ENCODE peak calls at places on chromosomes 5 and 9, in six cellular contexts. F, P, O, W, J and T are unnamed samples.

GRCh38 chr5:135829179-135829578 is 5.3 kb upstream of the SLC25A48 start:
- DNase-seq in F (no peak), P (no peak), O (peak), W (no peak), J (no peak), T (no peak)

GRCh38 chr5:157761690-157762611 is 18.4 kb downstream of the LSM11 start:
- DNase-seq in F (peak), P (peak), O (no peak), W (peak), J (no peak), T (no peak)

GRCh38 chr9:91913986-91914385 is 36.0 kb downstream of the ROR2 start:
- DNase-seq in F (no peak), P (no peak), O (peak), W (no peak), J (no peak), T (no peak)

GRCh38 chr5:172799416-172799815 is 28.4 kb upstream of the DUSP1 start:
- DNase-seq in F (no peak), P (no peak), O (peak), W (no peak), J (no peak), T (no peak)

GRCh38 chr5:148140846-148141245 is 27.5 kb upstream of the SPINK14 start:
- DNase-seq in F (no peak), P (no peak), O (no peak), W (no peak), J (no peak), T (no peak)

GRCh38 chr9:34326690-34327089 is 2.4 kb downstream of the KIF24 start:
- DNase-seq in F (no peak), P (no peak), O (no peak), W (no peak), J (no peak), T (no peak)

GRCh38 chr5:37786855-37787254 is 53.0 kb downstream of the GDNF start:
- DNase-seq in F (no peak), P (no peak), O (no peak), W (no peak), J (no peak), T (no peak)

GRCh38 chr5:39547548-39548154 is 122.9 kb upstream of the DAB2 start:
- DNase-seq in F (peak), P (peak), O (no peak), W (no peak), J (peak), T (no peak)

GRCh38 chr9:18994263-18994916 is 38.6 kb downstream of the SAXO1 start:
- DNase-seq in F (peak), P (no peak), O (no peak), W (no peak), J (no peak), T (no peak)

GRCh38 chr9:131046581-131047202 is 37.7 kb downstream of the LAMC3 start:
- DNase-seq in F (peak), P (no peak), O (peak), W (no peak), J (peak), T (peak)

GRCh38 chr5:81631124-81631523 is 119.8 kb downstream of the SSBP2 start:
- DNase-seq in F (no peak), P (no peak), O (no peak), W (no peak), J (no peak), T (no peak)

GRCh38 chr5:144333336-144333920 is 162.8 kb downstream of the KCTD16 start:
- DNase-seq in F (no peak), P (no peak), O (no peak), W (no peak), J (no peak), T (no peak)

GRCh38 chr9:110995511-110996340 is 42.5 kb downstream of the LPAR1 start:
- DNase-seq in F (no peak), P (no peak), O (no peak), W (no peak), J (no peak), T (no peak)

GRCh38 chr5:157004893-157005551 is 42.0 kb upstream of the TIMD4 start:
- DNase-seq in F (no peak), P (no peak), O (no peak), W (no peak), J (no peak), T (no peak)

GRCh38 chr9:30670805-30671562 is 1713.5 kb upstream of the ACO1 start:
- DNase-seq in F (no peak), P (no peak), O (no peak), W (no peak), J (no peak), T (no peak)

GRCh38 chr5:113090336-113091106 is 113.9 kb downstream of the DCP2 start:
- DNase-seq in F (no peak), P (no peak), O (no peak), W (no peak), J (no peak), T (no peak)
- TF ChIP-seq CTCF in F (no peak), P (no peak), O (no peak), W (no peak), J (no peak), T (no peak)

GRCh38 chr9:83714316-83714715 is 6.6 kb upstream of the UBQLN1 start:
- DNase-seq in F (no peak), P (no peak), O (no peak), W (no peak), J (no peak), T (no peak)
- TF ChIP-seq CTCF in F (peak), P (peak), O (no peak), W (peak), J (no peak), T (peak)

GRCh38 chr5:170748986-170749385 is 34.5 kb upstream of the GABRP start:
- DNase-seq in F (no peak), P (no peak), O (no peak), W (peak), J (no peak), T (peak)

GRCh38 chr5:170746952-170747340 is 36.6 kb upstream of the GABRP start:
- DNase-seq in F (no peak), P (no peak), O (no peak), W (peak), J (no peak), T (no peak)

GRCh38 chr5:170746081-170746951 is 37.2 kb upstream of the GABRP start:
- DNase-seq in F (peak), P (no peak), O (no peak), W (peak), J (no peak), T (no peak)

GRCh38 chr5:170747357-170747756 is 36.2 kb upstream of the GABRP start:
- DNase-seq in F (no peak), P (no peak), O (no peak), W (peak), J (no peak), T (peak)

GRCh38 chr5:170747851-170748250 is 35.7 kb upstream of the GABRP start:
- DNase-seq in F (peak), P (no peak), O (no peak), W (peak), J (no peak), T (peak)
- TF ChIP-seq CTCF in F (peak), P (peak), O (no peak), W (peak), J (no peak), T (peak)

GRCh38 chr5:104267282-104268015 is 704.9 kb upstream of the NUDT12 start:
- DNase-seq in F (no peak), P (no peak), O (no peak), W (no peak), J (no peak), T (no peak)

GRCh38 chr5:104266161-104266560 is 703.6 kb upstream of the NUDT12 start:
- DNase-seq in F (no peak), P (no peak), O (no peak), W (no peak), J (no peak), T (no peak)

DNA sequence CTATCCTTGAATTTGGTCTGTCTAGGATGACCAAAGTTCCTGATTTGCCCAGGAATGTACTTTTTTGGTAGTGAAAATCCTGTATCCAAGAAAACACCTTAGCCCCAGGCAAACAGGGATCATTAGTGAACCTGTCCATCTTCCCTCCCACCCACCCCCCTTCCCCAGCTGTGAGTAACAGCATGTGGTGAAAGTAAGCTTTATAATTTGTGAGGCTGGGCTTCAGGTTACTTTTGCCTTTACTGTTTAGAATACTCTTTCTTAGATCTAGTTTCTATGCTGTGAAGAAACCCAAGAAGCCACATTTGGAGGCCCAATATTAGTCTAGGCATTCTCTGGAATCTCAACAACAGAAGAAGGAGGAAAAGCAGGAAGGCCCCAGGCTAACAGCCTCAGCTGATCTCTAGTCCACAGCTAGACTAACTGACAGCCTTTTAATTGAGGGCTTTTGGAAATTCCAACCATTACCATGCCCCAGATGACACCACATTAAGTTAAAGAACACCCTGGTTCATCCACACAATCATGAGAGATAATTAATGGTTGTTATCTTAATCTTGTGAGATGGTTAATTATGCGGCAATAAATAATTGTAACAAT is 703.0 kb upstream of the NUDT12 start:
- DNase-seq in F (peak), P (no peak), O (no peak), W (no peak), J (no peak), T (no peak)
- TF ChIP-seq CTCF in F (no peak), P (no peak), O (no peak), W (no peak), J (no peak), T (no peak)

GRCh38 chr9:136265561-136266355 is 20.1 kb upstream of the QSOX2 start:
- DNase-seq in F (no peak), P (no peak), O (no peak), W (no peak), J (no peak), T (no peak)

GRCh38 chr9:136264803-136265405 is 19.3 kb upstream of the QSOX2 start:
- DNase-seq in F (no peak), P (no peak), O (no peak), W (no peak), J (no peak), T (no peak)

GRCh38 chr9:136268776-136269175 is 23.2 kb upstream of the QSOX2 start:
- DNase-seq in F (peak), P (no peak), O (no peak), W (no peak), J (no peak), T (no peak)

GRCh38 chr9:136268318-136268717 is 22.7 kb upstream of the QSOX2 start:
- DNase-seq in F (peak), P (no peak), O (no peak), W (no peak), J (no peak), T (no peak)

DNA sequence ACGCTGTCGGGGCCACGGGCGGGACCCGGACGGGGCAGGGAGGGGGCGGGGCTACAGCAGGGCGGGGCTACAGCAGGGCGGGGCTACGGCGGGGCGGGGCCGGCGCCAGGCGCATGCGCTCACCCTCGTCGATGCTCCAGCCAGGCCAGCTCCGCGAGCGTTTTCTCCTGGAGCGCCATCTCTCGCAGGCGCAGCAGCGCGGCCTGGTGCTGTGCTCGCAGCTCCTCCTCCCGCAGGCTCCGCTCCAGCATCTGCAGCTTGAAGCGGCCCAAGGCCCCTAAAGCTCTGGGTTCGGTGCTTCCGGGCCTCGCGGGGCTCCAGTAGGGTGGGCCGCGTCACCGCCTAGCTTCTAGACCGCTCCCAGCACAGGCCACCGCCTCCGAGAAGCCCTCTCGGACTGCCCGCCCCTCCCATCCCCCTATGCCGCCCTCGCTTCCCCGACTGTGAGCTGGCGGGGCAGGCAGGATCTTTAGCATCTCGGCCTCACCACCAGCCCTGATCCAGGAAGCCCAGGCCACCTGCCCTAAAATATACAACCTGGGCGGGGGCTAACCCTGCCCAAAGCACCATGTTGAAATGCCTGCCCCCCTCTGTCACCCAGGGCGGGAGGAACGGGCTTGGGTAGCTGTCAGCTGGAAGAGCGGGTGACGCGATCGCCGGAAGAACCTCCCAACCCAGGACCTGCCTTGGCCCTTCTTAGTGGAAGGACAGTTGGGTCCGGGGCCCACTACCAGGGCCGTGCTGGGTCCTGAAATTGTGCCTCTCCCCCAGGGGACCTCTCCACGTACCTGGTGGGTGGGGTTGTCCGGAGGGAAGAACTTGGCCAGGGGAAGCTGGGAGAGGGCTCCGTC is 21.9 kb upstream of the QSOX2 start:
- DNase-seq in F (peak), P (peak), O (peak), W (peak), J (peak), T (peak)
- TF ChIP-seq CTCF in F (peak), P (peak), O (no peak), W (no peak), J (peak), T (no peak)

GRCh38 chr5:29001666-29002065 is 1963.3 kb upstream of the CDH9 start:
- DNase-seq in F (peak), P (no peak), O (no peak), W (no peak), J (no peak), T (no peak)
- TF ChIP-seq CTCF in F (peak), P (no peak), O (no peak), W (no peak), J (no peak), T (no peak)

GRCh38 chr5:150163547-150164059 is 3.0 kb upstream of the CDX1 start:
- DNase-seq in F (no peak), P (no peak), O (peak), W (no peak), J (no peak), T (no peak)
- TF ChIP-seq CTCF in F (no peak), P (no peak), O (no peak), W (no peak), J (no peak), T (no peak)